ENCODE peak calls at places on chromosomes 2 and 18, in six cellular contexts. O, C, T, U, G and R are unnamed samples.

GRCh38 chr2:127094509-127095366 is 12.2 kb downstream of the BIN1 start:
- DNase-seq in O (no peak), C (peak), T (no peak), U (no peak), G (no peak), R (peak)

GRCh38 chr2:11805920-11806319 is 59.5 kb downstream of the LPIN1 start:
- DNase-seq in O (no peak), C (no peak), T (no peak), U (no peak), G (no peak), R (no peak)

GRCh38 chr2:120745420-120746178 is 9.9 kb downstream of the GLI2 start:
- DNase-seq in O (no peak), C (no peak), T (no peak), U (no peak), G (no peak), R (no peak)

GRCh38 chr2:177606636-177607035 is 214.1 kb downstream of the AGPS start:
- DNase-seq in O (peak), C (no peak), T (no peak), U (peak), G (no peak), R (no peak)

GRCh38 chr18:56637897-56638231 is 528 bp downstream of the TXNL1 start:
- DNase-seq in O (no peak), C (no peak), T (no peak), U (peak), G (no peak), R (no peak)

GRCh38 chr18:62412248-62412979 is 87.3 kb downstream of the TNFRSF11A start:
- DNase-seq in O (no peak), C (no peak), T (no peak), U (no peak), G (no peak), R (no peak)

GRCh38 chr18:71223487-71223886 is 934.6 kb downstream of the SOCS6 start:
- DNase-seq in O (no peak), C (no peak), T (no peak), U (peak), G (no peak), R (peak)

GRCh38 chr2:64595397-64596160 is 58.1 kb downstream of the SERTAD2 start:
- DNase-seq in O (no peak), C (no peak), T (no peak), U (peak), G (no peak), R (peak)

GRCh38 chr2:155815851-155816250 is 516.7 kb downstream of the NR4A2 start:
- DNase-seq in O (no peak), C (no peak), T (no peak), U (peak), G (peak), R (peak)

GRCh38 chr2:109399061-109399460 is 214.7 kb downstream of the SEPTIN10 start:
- DNase-seq in O (no peak), C (no peak), T (no peak), U (no peak), G (no peak), R (no peak)

GRCh38 chr2:112642961-112643360 is 2.8 kb upstream of the SLC20A1 start:
- DNase-seq in O (no peak), C (no peak), T (no peak), U (no peak), G (no peak), R (no peak)

GRCh38 chr2:44952143-44952805 is 10.8 kb downstream of the SIX3 start:
- DNase-seq in O (peak), C (no peak), T (no peak), U (peak), G (no peak), R (peak)

GRCh38 chr2:240594511-240595380 is 8.2 kb downstream of the CAPN10 start:
- DNase-seq in O (no peak), C (peak), T (peak), U (no peak), G (no peak), R (no peak)